ENCODE peak calls at places on chromosomes 3 and 15, in four cellular contexts. W is G401, X is psoas muscle, Q is ecto neural progenitor cell. O is an unnamed sample.

GRCh38 chr15:51681303-51681963 is at the start of gene SCG3:
- DNase-seq in W (peak; percentile 87), X (peak; percentile 80), Q (peak; percentile 94), O (no peak)

GRCh38 chr3:51637941-51638471 is 33.0 kb upstream of the TEX264 start:
- DNase-seq in W (peak; percentile 44), X (no peak), Q (peak; percentile 59), O (peak; percentile 83)

GRCh38 chr3:142993958-142994442 is 7.4 kb upstream of the U2SURP start:
- DNase-seq in W (peak; percentile 73), X (peak; percentile 71), Q (peak; percentile 67), O (no peak)

GRCh38 chr3:13518516-13519351 is 30.2 kb upstream of the FBLN2 start:
- DNase-seq in W (peak; percentile 98), X (peak; percentile 93), Q (no peak), O (no peak)

GRCh38 chr15:73571346-73571745 is 61.8 kb downstream of the NPTN start:
- DNase-seq in W (no peak), X (no peak), Q (no peak), O (no peak)

GRCh38 chr3:193978446-193978845 is 157.5 kb upstream of the HES1 start:
- DNase-seq in W (no peak), X (no peak), Q (no peak), O (no peak)

GRCh38 chr3:111485086-111485485 is 56.9 kb upstream of the CD96 start:
- DNase-seq in W (no peak), X (no peak), Q (no peak), O (no peak)

GRCh38 chr3:106628407-106628806 is 748.8 kb upstream of the CCDC54 start:
- DNase-seq in W (no peak), X (no peak), Q (no peak), O (no peak)

GRCh38 chr3:59812778-59813558 is 763.1 kb upstream of the CFAP20DC start:
- DNase-seq in W (peak; percentile 42), X (no peak), Q (no peak), O (no peak)

GRCh38 chr3:50649451-50649931 is 25.2 kb upstream of the DOCK3 start:
- DNase-seq in W (peak; percentile 5), X (peak; percentile 68), Q (no peak), O (no peak)

GRCh38 chr15:101607102-101607501 is 45.1 kb downstream of the TM2D3 start:
- DNase-seq in W (no peak), X (no peak), Q (no peak), O (no peak)

GRCh38 chr15:43105077-43105769 is 615 bp downstream of the UBR1 start:
- DNase-seq in W (no peak), X (no peak), Q (peak; percentile 49), O (no peak)

GRCh38 chr3:178291555-178291954 is 244.7 kb upstream of the KCNMB2 start:
- DNase-seq in W (peak; percentile 89), X (no peak), Q (no peak), O (no peak)

GRCh38 chr15:85458764-85459163 is 78.4 kb downstream of the AKAP13 start:
- DNase-seq in W (no peak), X (no peak), Q (no peak), O (no peak)

GRCh38 chr3:131735121-131735520 is 232.3 kb upstream of the MRPL3 start:
- DNase-seq in W (no peak), X (no peak), Q (no peak), O (no peak)

GRCh38 chr15:60397772-60398445 is at the start of gene ANXA2:
- DNase-seq in W (peak; percentile 8), X (peak; percentile 95), Q (peak; percentile 72), O (peak; percentile 64)

GRCh38 chr3:114899186-114899931 is 247.7 kb downstream of the ZBTB20 start:
- DNase-seq in W (peak; percentile 88), X (no peak), Q (peak; percentile 49), O (no peak)

GRCh38 chr15:50124557-50125080 is 5.6 kb upstream of the ATP8B4 start:
- DNase-seq in W (no peak), X (no peak), Q (no peak), O (no peak)

GRCh38 chr3:108302570-108302969 is 6.2 kb downstream of the HHLA2 start:
- DNase-seq in W (no peak), X (no peak), Q (no peak), O (no peak)

GRCh38 chr3:56800373-56801150 is 1.2 kb downstream of the ARHGEF3 start:
- DNase-seq in W (peak; percentile 73), X (no peak), Q (no peak), O (no peak)

GRCh38 chr3:152244156-152244888 is 24.4 kb upstream of the MBNL1 start:
- DNase-seq in W (no peak), X (no peak), Q (no peak), O (no peak)

GRCh38 chr3:50347187-50347813 is 1.8 kb upstream of the ZMYND10 start:
- DNase-seq in W (peak; percentile 86), X (peak; percentile 83), Q (no peak), O (peak; percentile 77)

O was measured in 8988T.